ENCODE peak calls at places on chromosomes 5 and 9, in ten cellular contexts. One of them, this sample, is unnamed.

GRCh38 chr9:96048954-96049831 is 173.7 kb downstream of the ERCC6L2 start:
- DNase-seq in LoVo: no peak
- DNase-seq in uterus: peak; percentile 45
- DNase-seq in T-helper 1 cell: no peak
- DNase-seq in stimulated activated CD4-positive, alpha-beta T cell treated with anti-CD3 and anti-CD28 coated beads, Interleukin-15, amount 100 ng/mL, for 24 hours: no peak
- DNase-seq in hepatic stellate cell: no peak
- DNase-seq in NCI-H510A treated with DMSO at 0.1 percent for 48 hours: no peak
- DNase-seq in naive thymus-derived CD4-positive, alpha-beta T cell: no peak
- DNase-seq in HuH-7: no peak
- DNase-seq in SK-N-DZ: no peak
- DNase-seq in this sample: no peak

GRCh38 chr9:85716031-85716877 is 25.5 kb downstream of the AGTPBP1 start:
- DNase-seq in LoVo: no peak
- DNase-seq in uterus: no peak
- DNase-seq in T-helper 1 cell: no peak
- DNase-seq in stimulated activated CD4-positive, alpha-beta T cell treated with anti-CD3 and anti-CD28 coated beads, Interleukin-15, amount 100 ng/mL, for 24 hours: no peak
- DNase-seq in hepatic stellate cell: no peak
- DNase-seq in NCI-H510A treated with DMSO at 0.1 percent for 48 hours: no peak
- DNase-seq in naive thymus-derived CD4-positive, alpha-beta T cell: no peak
- DNase-seq in HuH-7: peak; percentile 18
- DNase-seq in SK-N-DZ: no peak
- DNase-seq in this sample: no peak

GRCh38 chr5:110769282-110769681 is 30.5 kb downstream of the SLC25A46 start:
- DNase-seq in LoVo: no peak
- DNase-seq in uterus: no peak
- DNase-seq in T-helper 1 cell: no peak
- DNase-seq in stimulated activated CD4-positive, alpha-beta T cell treated with anti-CD3 and anti-CD28 coated beads, Interleukin-15, amount 100 ng/mL, for 24 hours: no peak
- DNase-seq in hepatic stellate cell: no peak
- DNase-seq in NCI-H510A treated with DMSO at 0.1 percent for 48 hours: no peak
- DNase-seq in naive thymus-derived CD4-positive, alpha-beta T cell: no peak
- DNase-seq in HuH-7: no peak
- DNase-seq in SK-N-DZ: no peak
- DNase-seq in this sample: no peak

GRCh38 chr5:43429706-43430105 is 17.5 kb upstream of the CCL28 start:
- DNase-seq in LoVo: no peak
- DNase-seq in uterus: no peak
- DNase-seq in T-helper 1 cell: no peak
- DNase-seq in stimulated activated CD4-positive, alpha-beta T cell treated with anti-CD3 and anti-CD28 coated beads, Interleukin-15, amount 100 ng/mL, for 24 hours: no peak
- DNase-seq in hepatic stellate cell: no peak
- DNase-seq in NCI-H510A treated with DMSO at 0.1 percent for 48 hours: no peak
- DNase-seq in naive thymus-derived CD4-positive, alpha-beta T cell: no peak
- DNase-seq in HuH-7: no peak
- DNase-seq in SK-N-DZ: no peak
- DNase-seq in this sample: no peak

GRCh38 chr9:12659220-12659619 is 34.0 kb upstream of the TYRP1 start:
- DNase-seq in LoVo: no peak
- DNase-seq in uterus: no peak
- DNase-seq in T-helper 1 cell: no peak
- DNase-seq in stimulated activated CD4-positive, alpha-beta T cell treated with anti-CD3 and anti-CD28 coated beads, Interleukin-15, amount 100 ng/mL, for 24 hours: no peak
- DNase-seq in hepatic stellate cell: no peak
- DNase-seq in NCI-H510A treated with DMSO at 0.1 percent for 48 hours: no peak
- DNase-seq in naive thymus-derived CD4-positive, alpha-beta T cell: no peak
- DNase-seq in HuH-7: no peak
- DNase-seq in SK-N-DZ: no peak
- DNase-seq in this sample: no peak

GRCh38 chr5:142500506-142500905 is 175.7 kb upstream of the SPRY4 start:
- DNase-seq in LoVo: no peak
- DNase-seq in uterus: no peak
- DNase-seq in T-helper 1 cell: no peak
- DNase-seq in stimulated activated CD4-positive, alpha-beta T cell treated with anti-CD3 and anti-CD28 coated beads, Interleukin-15, amount 100 ng/mL, for 24 hours: no peak
- DNase-seq in hepatic stellate cell: no peak
- DNase-seq in NCI-H510A treated with DMSO at 0.1 percent for 48 hours: no peak
- DNase-seq in naive thymus-derived CD4-positive, alpha-beta T cell: no peak
- DNase-seq in HuH-7: no peak
- DNase-seq in SK-N-DZ: no peak
- DNase-seq in this sample: no peak

GRCh38 chr9:104280216-104280585 is 186.1 kb downstream of the SMC2 start:
- DNase-seq in LoVo: no peak
- DNase-seq in uterus: no peak
- DNase-seq in T-helper 1 cell: no peak
- DNase-seq in stimulated activated CD4-positive, alpha-beta T cell treated with anti-CD3 and anti-CD28 coated beads, Interleukin-15, amount 100 ng/mL, for 24 hours: no peak
- DNase-seq in hepatic stellate cell: no peak
- DNase-seq in NCI-H510A treated with DMSO at 0.1 percent for 48 hours: no peak
- DNase-seq in naive thymus-derived CD4-positive, alpha-beta T cell: no peak
- DNase-seq in HuH-7: no peak
- DNase-seq in SK-N-DZ: no peak
- DNase-seq in this sample: no peak

GRCh38 chr9:110623462-110624025 is 44.0 kb upstream of the SVEP1 start:
- DNase-seq in LoVo: peak; percentile 66
- DNase-seq in uterus: no peak
- DNase-seq in T-helper 1 cell: no peak
- DNase-seq in stimulated activated CD4-positive, alpha-beta T cell treated with anti-CD3 and anti-CD28 coated beads, Interleukin-15, amount 100 ng/mL, for 24 hours: peak; percentile 9
- DNase-seq in hepatic stellate cell: no peak
- DNase-seq in NCI-H510A treated with DMSO at 0.1 percent for 48 hours: peak; percentile 85
- DNase-seq in naive thymus-derived CD4-positive, alpha-beta T cell: no peak
- DNase-seq in HuH-7: peak; percentile 36
- DNase-seq in SK-N-DZ: peak; percentile 76
- DNase-seq in this sample: peak; percentile 60

GRCh38 chr5:102018690-102019089 is 277.4 kb downstream of the SLCO4C1 start:
- DNase-seq in LoVo: no peak
- DNase-seq in uterus: no peak
- DNase-seq in T-helper 1 cell: no peak
- DNase-seq in stimulated activated CD4-positive, alpha-beta T cell treated with anti-CD3 and anti-CD28 coated beads, Interleukin-15, amount 100 ng/mL, for 24 hours: no peak
- DNase-seq in hepatic stellate cell: no peak
- DNase-seq in NCI-H510A treated with DMSO at 0.1 percent for 48 hours: no peak
- DNase-seq in naive thymus-derived CD4-positive, alpha-beta T cell: no peak
- DNase-seq in HuH-7: no peak
- DNase-seq in SK-N-DZ: no peak
- DNase-seq in this sample: no peak

GRCh38 chr9:105881654-105882349 is 187.5 kb downstream of the TMEM38B start:
- DNase-seq in LoVo: peak; percentile 80
- DNase-seq in uterus: peak; percentile 17
- DNase-seq in T-helper 1 cell: peak; percentile 10
- DNase-seq in stimulated activated CD4-positive, alpha-beta T cell treated with anti-CD3 and anti-CD28 coated beads, Interleukin-15, amount 100 ng/mL, for 24 hours: peak; percentile 75
- DNase-seq in hepatic stellate cell: peak; percentile 14
- DNase-seq in NCI-H510A treated with DMSO at 0.1 percent for 48 hours: peak; percentile 80
- DNase-seq in naive thymus-derived CD4-positive, alpha-beta T cell: peak; percentile 19
- DNase-seq in HuH-7: peak; percentile 44
- DNase-seq in SK-N-DZ: peak; percentile 57
- DNase-seq in this sample: peak; percentile 37

This sample was measured in cerebellum.